ENCODE peak calls at places on chromosomes 7 and 10, in nine cellular contexts. One of them, this sample, is unnamed.

GRCh38 chr7:24685706-24686105 is 71.6 kb downstream of the GSDME start:
- DNase-seq in lung: no peak
- DNase-seq in B cell: no peak
- DNase-seq in AG10803: no peak
- DNase-seq in brain microvascular endothelial cell: no peak
- DNase-seq in tibial artery: no peak
- DNase-seq in Caco-2: no peak
- DNase-seq in right lobe of liver: no peak
- DNase-seq in left ventricle myocardium inferior: no peak
- DNase-seq in this sample: no peak

GRCh38 chr10:116027355-116027754 is 245.7 kb downstream of the GFRA1 start:
- DNase-seq in lung: no peak
- DNase-seq in B cell: no peak
- DNase-seq in AG10803: no peak
- DNase-seq in brain microvascular endothelial cell: no peak
- DNase-seq in tibial artery: no peak
- DNase-seq in Caco-2: no peak
- DNase-seq in right lobe of liver: no peak
- DNase-seq in left ventricle myocardium inferior: no peak
- DNase-seq in this sample: no peak

GRCh38 chr7:96177353-96177752 is 144.5 kb downstream of the SLC25A13 start:
- DNase-seq in lung: no peak
- DNase-seq in B cell: no peak
- DNase-seq in AG10803: no peak
- DNase-seq in brain microvascular endothelial cell: no peak
- DNase-seq in tibial artery: no peak
- DNase-seq in Caco-2: no peak
- DNase-seq in right lobe of liver: no peak
- DNase-seq in left ventricle myocardium inferior: no peak
- DNase-seq in this sample: no peak

GRCh38 chr7:142523821-142524460 is 225.3 kb upstream of the PRSS1 start:
- DNase-seq in lung: no peak
- DNase-seq in B cell: no peak
- DNase-seq in AG10803: no peak
- DNase-seq in brain microvascular endothelial cell: no peak
- DNase-seq in tibial artery: no peak
- DNase-seq in Caco-2: no peak
- DNase-seq in right lobe of liver: no peak
- DNase-seq in left ventricle myocardium inferior: no peak
- DNase-seq in this sample: no peak

GRCh38 chr10:50538473-50539398 is 85.0 kb downstream of the SGMS1 start:
- DNase-seq in lung: no peak
- DNase-seq in B cell: no peak
- DNase-seq in AG10803: no peak
- DNase-seq in brain microvascular endothelial cell: no peak
- DNase-seq in tibial artery: no peak
- DNase-seq in Caco-2: no peak
- DNase-seq in right lobe of liver: peak; percentile 51
- DNase-seq in left ventricle myocardium inferior: no peak
- DNase-seq in this sample: no peak

GRCh38 chr7:95718556-95719410 is 53.6 kb upstream of the DYNC1I1 start:
- DNase-seq in lung: no peak
- DNase-seq in B cell: no peak
- DNase-seq in AG10803: peak; percentile 21
- DNase-seq in brain microvascular endothelial cell: no peak
- DNase-seq in tibial artery: no peak
- DNase-seq in Caco-2: peak; percentile 10
- DNase-seq in right lobe of liver: no peak
- DNase-seq in left ventricle myocardium inferior: no peak
- DNase-seq in this sample: peak; percentile 31

GRCh38 chr10:15856328-15857000 is 3.8 kb downstream of the MINDY3 start:
- DNase-seq in lung: no peak
- DNase-seq in B cell: no peak
- DNase-seq in AG10803: peak; percentile 25
- DNase-seq in brain microvascular endothelial cell: no peak
- DNase-seq in tibial artery: no peak
- DNase-seq in Caco-2: peak; percentile 13
- DNase-seq in right lobe of liver: no peak
- DNase-seq in left ventricle myocardium inferior: no peak
- DNase-seq in this sample: no peak

GRCh38 chr7:54878339-54878738 is 119.3 kb upstream of the SEC61G start:
- DNase-seq in lung: no peak
- DNase-seq in B cell: no peak
- DNase-seq in AG10803: no peak
- DNase-seq in brain microvascular endothelial cell: no peak
- DNase-seq in tibial artery: no peak
- DNase-seq in Caco-2: no peak
- DNase-seq in right lobe of liver: no peak
- DNase-seq in left ventricle myocardium inferior: no peak
- DNase-seq in this sample: no peak

GRCh38 chr7:17041324-17041723 is 159.5 kb upstream of the AGR3 start:
- DNase-seq in lung: no peak
- DNase-seq in B cell: no peak
- DNase-seq in AG10803: peak; percentile 89
- DNase-seq in brain microvascular endothelial cell: peak; percentile 86
- DNase-seq in tibial artery: no peak
- DNase-seq in Caco-2: no peak
- DNase-seq in right lobe of liver: no peak
- DNase-seq in left ventricle myocardium inferior: no peak
- DNase-seq in this sample: peak; percentile 73

GRCh38 chr10:86945361-86946214 is 11.8 kb downstream of the MMRN2 start:
- DNase-seq in lung: no peak
- DNase-seq in B cell: no peak
- DNase-seq in AG10803: peak; percentile 40
- DNase-seq in brain microvascular endothelial cell: no peak
- DNase-seq in tibial artery: peak; percentile 63
- DNase-seq in Caco-2: peak; percentile 41
- DNase-seq in right lobe of liver: no peak
- DNase-seq in left ventricle myocardium inferior: peak; percentile 16
- DNase-seq in this sample: peak; percentile 78
- TF ChIP-seq CTCF in lung: no peak
- TF ChIP-seq CTCF in B cell: no peak
- TF ChIP-seq CTCF in AG10803: peak; percentile 60
- TF ChIP-seq CTCF in brain microvascular endothelial cell: peak; percentile 57
- TF ChIP-seq CTCF in tibial artery: peak; percentile 26
- TF ChIP-seq CTCF in Caco-2: peak; percentile 39
- TF ChIP-seq CTCF in right lobe of liver: no peak
- TF ChIP-seq CTCF in left ventricle myocardium inferior: peak; percentile 54
- TF ChIP-seq CTCF in this sample: no peak

GRCh38 chr10:71035511-71036278 is 147.3 kb upstream of the PCBD1 start:
- DNase-seq in lung: no peak
- DNase-seq in B cell: no peak
- DNase-seq in AG10803: no peak
- DNase-seq in brain microvascular endothelial cell: no peak
- DNase-seq in tibial artery: no peak
- DNase-seq in Caco-2: no peak
- DNase-seq in right lobe of liver: no peak
- DNase-seq in left ventricle myocardium inferior: no peak
- DNase-seq in this sample: no peak

GRCh38 chr10:71038234-71038633 is 149.9 kb upstream of the PCBD1 start:
- DNase-seq in lung: no peak
- DNase-seq in B cell: no peak
- DNase-seq in AG10803: no peak
- DNase-seq in brain microvascular endothelial cell: no peak
- DNase-seq in tibial artery: no peak
- DNase-seq in Caco-2: no peak
- DNase-seq in right lobe of liver: no peak
- DNase-seq in left ventricle myocardium inferior: no peak
- DNase-seq in this sample: no peak

GRCh38 chr10:71038921-71039320 is 150.6 kb upstream of the PCBD1 start:
- DNase-seq in lung: no peak
- DNase-seq in B cell: no peak
- DNase-seq in AG10803: no peak
- DNase-seq in brain microvascular endothelial cell: no peak
- DNase-seq in tibial artery: no peak
- DNase-seq in Caco-2: no peak
- DNase-seq in right lobe of liver: no peak
- DNase-seq in left ventricle myocardium inferior: no peak
- DNase-seq in this sample: no peak

GRCh38 chr10:71036279-71036535 is 147.8 kb upstream of the PCBD1 start:
- DNase-seq in lung: no peak
- DNase-seq in B cell: no peak
- DNase-seq in AG10803: no peak
- DNase-seq in brain microvascular endothelial cell: no peak
- DNase-seq in tibial artery: no peak
- DNase-seq in Caco-2: no peak
- DNase-seq in right lobe of liver: no peak
- DNase-seq in left ventricle myocardium inferior: no peak
- DNase-seq in this sample: no peak

GRCh38 chr10:71036586-71036985 is 148.2 kb upstream of the PCBD1 start:
- DNase-seq in lung: no peak
- DNase-seq in B cell: no peak
- DNase-seq in AG10803: no peak
- DNase-seq in brain microvascular endothelial cell: no peak
- DNase-seq in tibial artery: no peak
- DNase-seq in Caco-2: no peak
- DNase-seq in right lobe of liver: no peak
- DNase-seq in left ventricle myocardium inferior: no peak
- DNase-seq in this sample: no peak
- TF ChIP-seq CTCF in lung: no peak
- TF ChIP-seq CTCF in B cell: no peak
- TF ChIP-seq CTCF in AG10803: no peak
- TF ChIP-seq CTCF in brain microvascular endothelial cell: no peak
- TF ChIP-seq CTCF in tibial artery: no peak
- TF ChIP-seq CTCF in Caco-2: no peak
- TF ChIP-seq CTCF in right lobe of liver: no peak
- TF ChIP-seq CTCF in left ventricle myocardium inferior: no peak
- TF ChIP-seq CTCF in this sample: no peak

DNA sequence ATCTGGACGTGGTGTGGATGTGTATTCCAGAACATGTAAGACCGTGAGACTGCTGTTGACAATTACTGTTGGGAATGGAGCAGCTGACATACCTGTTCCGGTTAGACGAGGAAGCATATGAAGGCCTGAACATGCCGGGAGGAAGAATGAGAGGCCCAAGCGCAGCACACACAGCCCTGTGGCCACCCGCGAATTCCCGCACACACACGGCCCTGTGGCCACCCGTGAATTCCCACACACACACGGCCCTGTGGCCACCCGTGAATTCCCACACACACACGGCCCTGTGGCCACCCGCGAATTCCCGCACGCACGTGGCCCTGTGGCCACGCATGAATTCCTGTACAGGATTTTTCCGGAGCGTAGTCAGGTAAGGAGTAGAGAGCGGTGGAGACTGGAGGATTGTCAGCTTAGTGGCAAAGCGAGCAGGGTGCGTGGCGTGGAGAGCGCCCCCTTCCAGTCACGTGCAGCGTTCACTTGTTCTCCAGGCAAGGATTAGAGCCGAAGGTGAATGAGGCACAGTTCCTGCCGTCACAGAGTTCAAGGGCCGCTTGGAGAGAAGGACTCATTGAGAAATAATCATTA is 9.5 kb upstream of the SUN1 start:
- DNase-seq in lung: no peak
- DNase-seq in B cell: no peak
- DNase-seq in AG10803: no peak
- DNase-seq in brain microvascular endothelial cell: no peak
- DNase-seq in tibial artery: no peak
- DNase-seq in Caco-2: no peak
- DNase-seq in right lobe of liver: peak; percentile 53
- DNase-seq in left ventricle myocardium inferior: no peak
- DNase-seq in this sample: no peak
- TF ChIP-seq CTCF in lung: no peak
- TF ChIP-seq CTCF in B cell: no peak
- TF ChIP-seq CTCF in AG10803: no peak
- TF ChIP-seq CTCF in brain microvascular endothelial cell: no peak
- TF ChIP-seq CTCF in tibial artery: no peak
- TF ChIP-seq CTCF in Caco-2: no peak
- TF ChIP-seq CTCF in right lobe of liver: no peak
- TF ChIP-seq CTCF in left ventricle myocardium inferior: no peak
- TF ChIP-seq CTCF in this sample: no peak

GRCh38 chr10:8054243-8054497 is 318 bp upstream of the GATA3 start:
- DNase-seq in lung: no peak
- DNase-seq in B cell: peak; percentile 38
- DNase-seq in AG10803: no peak
- DNase-seq in brain microvascular endothelial cell: no peak
- DNase-seq in tibial artery: no peak
- DNase-seq in Caco-2: no peak
- DNase-seq in right lobe of liver: no peak
- DNase-seq in left ventricle myocardium inferior: no peak
- DNase-seq in this sample: peak; percentile 67

GRCh38 chr10:8053446-8054242 is 844 bp upstream of the GATA3 start:
- DNase-seq in lung: peak; percentile 71
- DNase-seq in B cell: peak; percentile 50
- DNase-seq in AG10803: peak; percentile 65
- DNase-seq in brain microvascular endothelial cell: peak; percentile 34
- DNase-seq in tibial artery: peak; percentile 52
- DNase-seq in Caco-2: peak; percentile 98
- DNase-seq in right lobe of liver: peak; percentile 90
- DNase-seq in left ventricle myocardium inferior: peak; percentile 78
- DNase-seq in this sample: peak; percentile 88

GRCh38 chr10:8051851-8052257 is 2.6 kb upstream of the GATA3 start:
- DNase-seq in lung: no peak
- DNase-seq in B cell: no peak
- DNase-seq in AG10803: no peak
- DNase-seq in brain microvascular endothelial cell: no peak
- DNase-seq in tibial artery: no peak
- DNase-seq in Caco-2: no peak
- DNase-seq in right lobe of liver: no peak
- DNase-seq in left ventricle myocardium inferior: no peak
- DNase-seq in this sample: no peak

GRCh38 chr10:8052344-8052969 is 2.0 kb upstream of the GATA3 start:
- DNase-seq in lung: no peak
- DNase-seq in B cell: peak; percentile 32
- DNase-seq in AG10803: no peak
- DNase-seq in brain microvascular endothelial cell: no peak
- DNase-seq in tibial artery: no peak
- DNase-seq in Caco-2: no peak
- DNase-seq in right lobe of liver: no peak
- DNase-seq in left ventricle myocardium inferior: no peak
- DNase-seq in this sample: no peak

DNA sequence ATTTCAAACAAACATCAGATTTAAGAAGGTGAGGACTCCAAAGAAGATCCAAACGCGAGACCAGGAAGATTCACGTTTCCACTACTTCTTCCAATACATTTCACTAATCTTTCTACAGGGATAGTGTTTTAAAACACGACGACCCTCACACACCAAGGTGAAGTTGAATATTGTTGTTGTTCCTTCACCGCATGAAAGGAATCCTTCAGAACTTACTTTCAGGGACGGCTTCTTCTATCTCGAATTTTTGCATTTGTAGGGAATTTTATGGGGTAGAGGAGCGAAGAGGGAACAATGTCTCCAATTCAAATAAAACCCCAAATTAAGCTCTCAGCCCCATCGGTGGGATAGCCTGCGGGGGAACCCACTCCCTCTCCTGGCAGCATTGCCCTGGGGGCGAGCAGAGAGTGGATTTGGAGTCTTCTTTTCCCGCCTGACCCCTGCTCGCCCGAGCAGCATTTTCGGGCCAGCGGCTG is 1.5 kb upstream of the GATA3 start:
- DNase-seq in lung: no peak
- DNase-seq in B cell: no peak
- DNase-seq in AG10803: no peak
- DNase-seq in brain microvascular endothelial cell: no peak
- DNase-seq in tibial artery: no peak
- DNase-seq in Caco-2: no peak
- DNase-seq in right lobe of liver: no peak
- DNase-seq in left ventricle myocardium inferior: no peak
- DNase-seq in this sample: no peak
- TF ChIP-seq CTCF in lung: no peak
- TF ChIP-seq CTCF in B cell: peak; percentile 26
- TF ChIP-seq CTCF in AG10803: no peak
- TF ChIP-seq CTCF in brain microvascular endothelial cell: no peak
- TF ChIP-seq CTCF in tibial artery: peak; percentile 47
- TF ChIP-seq CTCF in Caco-2: no peak
- TF ChIP-seq CTCF in right lobe of liver: no peak
- TF ChIP-seq CTCF in left ventricle myocardium inferior: no peak
- TF ChIP-seq CTCF in this sample: no peak